ENCODE peak calls at places on chromosome 21, in eight cellular contexts. One of them, this sample, is unnamed.

GRCh38 chr21:44300262-44300959 is 558 bp downstream of the PFKL start:
- DNase-seq in HCT116: no peak
- DNase-seq in H9: no peak
- DNase-seq in GM23338: peak
- DNase-seq in CD4-positive, alpha-beta T cell: peak
- DNase-seq in HL-60: peak
- DNase-seq in tibial nerve: peak
- DNase-seq in astrocyte: peak
- DNase-seq in this sample: no peak

GRCh38 chr21:46634427-46634826 is 1.0 kb upstream of the PRMT2 start:
- DNase-seq in astrocyte: no peak
- DNase-seq in HL-60: no peak
- DNase-seq in H9: no peak
- DNase-seq in HCT116: no peak
- DNase-seq in GM23338: no peak
- DNase-seq in CD4-positive, alpha-beta T cell: no peak
- DNase-seq in tibial nerve: no peak
- DNase-seq in this sample: no peak

GRCh38 chr21:34073749-34074282 is 438 bp downstream of the MRPS6 start:
- DNase-seq in GM23338: peak
- DNase-seq in tibial nerve: no peak
- DNase-seq in CD4-positive, alpha-beta T cell: peak
- DNase-seq in HL-60: peak
- DNase-seq in HCT116: no peak
- DNase-seq in H9: no peak
- DNase-seq in astrocyte: no peak
- DNase-seq in this sample: no peak

GRCh38 chr21:34821717-34822116 is 152.9 kb downstream of the CLIC6 start:
- DNase-seq in CD4-positive, alpha-beta T cell: no peak
- DNase-seq in HCT116: no peak
- DNase-seq in astrocyte: no peak
- DNase-seq in GM23338: no peak
- DNase-seq in HL-60: no peak
- DNase-seq in tibial nerve: no peak
- DNase-seq in H9: no peak
- DNase-seq in this sample: no peak

GRCh38 chr21:21187579-21187978 is 189.4 kb downstream of the NCAM2 start:
- DNase-seq in astrocyte: no peak
- DNase-seq in tibial nerve: no peak
- DNase-seq in GM23338: no peak
- DNase-seq in CD4-positive, alpha-beta T cell: no peak
- DNase-seq in H9: no peak
- DNase-seq in HL-60: no peak
- DNase-seq in HCT116: no peak
- DNase-seq in this sample: no peak

GRCh38 chr21:14767192-14767852 is 221.2 kb upstream of the SAMSN1 start:
- DNase-seq in astrocyte: no peak
- DNase-seq in GM23338: no peak
- DNase-seq in tibial nerve: no peak
- DNase-seq in H9: no peak
- DNase-seq in CD4-positive, alpha-beta T cell: no peak
- DNase-seq in HL-60: no peak
- DNase-seq in HCT116: no peak
- DNase-seq in this sample: no peak

GRCh38 chr21:15986277-15986676 is 256.5 kb downstream of the USP25 start:
- DNase-seq in GM23338: no peak
- DNase-seq in CD4-positive, alpha-beta T cell: no peak
- DNase-seq in tibial nerve: no peak
- DNase-seq in H9: no peak
- DNase-seq in HL-60: no peak
- DNase-seq in HCT116: no peak
- DNase-seq in astrocyte: peak
- DNase-seq in this sample: no peak

GRCh38 chr21:26188422-26188821 is 17.9 kb upstream of the APP start:
- DNase-seq in GM23338: no peak
- DNase-seq in H9: no peak
- DNase-seq in HL-60: no peak
- DNase-seq in HCT116: no peak
- DNase-seq in CD4-positive, alpha-beta T cell: no peak
- DNase-seq in astrocyte: no peak
- DNase-seq in tibial nerve: no peak
- DNase-seq in this sample: no peak

GRCh38 chr21:39531777-39532333 is 80.1 kb downstream of the SH3BGR start:
- DNase-seq in HL-60: no peak
- DNase-seq in tibial nerve: no peak
- DNase-seq in GM23338: no peak
- DNase-seq in H9: no peak
- DNase-seq in astrocyte: no peak
- DNase-seq in HCT116: peak
- DNase-seq in CD4-positive, alpha-beta T cell: no peak
- DNase-seq in this sample: no peak

GRCh38 chr21:39159342-39160063 is 23.7 kb downstream of the PSMG1 start:
- DNase-seq in H9: no peak
- DNase-seq in HL-60: no peak
- DNase-seq in astrocyte: no peak
- DNase-seq in GM23338: no peak
- DNase-seq in CD4-positive, alpha-beta T cell: no peak
- DNase-seq in HCT116: no peak
- DNase-seq in tibial nerve: no peak
- DNase-seq in this sample: no peak

GRCh38 chr21:40355076-40355475 is 487.8 kb downstream of the PCP4 start:
- DNase-seq in CD4-positive, alpha-beta T cell: no peak
- DNase-seq in H9: no peak
- DNase-seq in GM23338: no peak
- DNase-seq in HL-60: no peak
- DNase-seq in tibial nerve: no peak
- DNase-seq in HCT116: no peak
- DNase-seq in astrocyte: no peak
- DNase-seq in this sample: no peak

GRCh38 chr21:46163375-46163774 is 8.0 kb upstream of the FTCD start:
- DNase-seq in HL-60: no peak
- DNase-seq in tibial nerve: no peak
- DNase-seq in H9: no peak
- DNase-seq in CD4-positive, alpha-beta T cell: no peak
- DNase-seq in astrocyte: no peak
- DNase-seq in HCT116: no peak
- DNase-seq in GM23338: no peak
- DNase-seq in this sample: no peak

GRCh38 chr21:39911286-39911685 is 44.0 kb downstream of the PCP4 start:
- DNase-seq in astrocyte: no peak
- DNase-seq in CD4-positive, alpha-beta T cell: no peak
- DNase-seq in HCT116: no peak
- DNase-seq in H9: no peak
- DNase-seq in HL-60: no peak
- DNase-seq in tibial nerve: no peak
- DNase-seq in GM23338: peak
- DNase-seq in this sample: no peak

GRCh38 chr21:31554511-31555022 is 104.9 kb upstream of the SOD1 start:
- DNase-seq in astrocyte: peak
- DNase-seq in HCT116: peak
- DNase-seq in GM23338: peak
- DNase-seq in CD4-positive, alpha-beta T cell: no peak
- DNase-seq in tibial nerve: no peak
- DNase-seq in H9: peak
- DNase-seq in HL-60: no peak
- DNase-seq in this sample: no peak

GRCh38 chr21:41956926-41957729 is 3.3 kb upstream of the C2CD2 start:
- DNase-seq in tibial nerve: no peak
- DNase-seq in H9: no peak
- DNase-seq in HCT116: no peak
- DNase-seq in HL-60: peak
- DNase-seq in CD4-positive, alpha-beta T cell: no peak
- DNase-seq in astrocyte: peak
- DNase-seq in GM23338: no peak
- DNase-seq in this sample: peak

GRCh38 chr21:33058468-33059318 is 11.2 kb upstream of the OLIG1 start:
- DNase-seq in GM23338: no peak
- DNase-seq in CD4-positive, alpha-beta T cell: no peak
- DNase-seq in HL-60: no peak
- DNase-seq in H9: no peak
- DNase-seq in tibial nerve: no peak
- DNase-seq in HCT116: no peak
- DNase-seq in astrocyte: no peak
- DNase-seq in this sample: peak
- H3K27ac ChIP-seq in GM23338: no peak
- H3K27ac ChIP-seq in CD4-positive, alpha-beta T cell: no peak
- H3K27ac ChIP-seq in HL-60: peak
- H3K27ac ChIP-seq in H9: no peak
- H3K27ac ChIP-seq in tibial nerve: no peak
- H3K27ac ChIP-seq in HCT116: no peak
- H3K27ac ChIP-seq in astrocyte: no peak
- H3K27ac ChIP-seq in this sample: peak

GRCh38 chr21:37757631-37758376 is 158.5 kb downstream of the KCNJ6 start:
- DNase-seq in HL-60: no peak
- DNase-seq in HCT116: no peak
- DNase-seq in astrocyte: no peak
- DNase-seq in tibial nerve: no peak
- DNase-seq in H9: no peak
- DNase-seq in CD4-positive, alpha-beta T cell: no peak
- DNase-seq in GM23338: no peak
- DNase-seq in this sample: no peak

GRCh38 chr21:37762606-37763005 is 153.7 kb downstream of the KCNJ6 start:
- DNase-seq in GM23338: no peak
- DNase-seq in H9: no peak
- DNase-seq in astrocyte: no peak
- DNase-seq in HL-60: no peak
- DNase-seq in HCT116: no peak
- DNase-seq in CD4-positive, alpha-beta T cell: no peak
- DNase-seq in tibial nerve: no peak
- DNase-seq in this sample: no peak

GRCh38 chr21:37759777-37760176 is 156.5 kb downstream of the KCNJ6 start:
- DNase-seq in H9: no peak
- DNase-seq in GM23338: no peak
- DNase-seq in tibial nerve: no peak
- DNase-seq in astrocyte: no peak
- DNase-seq in HL-60: no peak
- DNase-seq in CD4-positive, alpha-beta T cell: no peak
- DNase-seq in HCT116: no peak
- DNase-seq in this sample: no peak

GRCh38 chr21:37763298-37763697 is 153.0 kb downstream of the KCNJ6 start:
- DNase-seq in tibial nerve: no peak
- DNase-seq in HCT116: no peak
- DNase-seq in HL-60: no peak
- DNase-seq in H9: no peak
- DNase-seq in CD4-positive, alpha-beta T cell: no peak
- DNase-seq in astrocyte: no peak
- DNase-seq in GM23338: no peak
- DNase-seq in this sample: no peak

GRCh38 chr21:37758997-37759396 is 157.3 kb downstream of the KCNJ6 start:
- DNase-seq in astrocyte: peak
- DNase-seq in CD4-positive, alpha-beta T cell: no peak
- DNase-seq in GM23338: peak
- DNase-seq in tibial nerve: no peak
- DNase-seq in HCT116: no peak
- DNase-seq in H9: peak
- DNase-seq in HL-60: peak
- DNase-seq in this sample: no peak
- TF ChIP-seq CTCF in astrocyte: peak
- TF ChIP-seq CTCF in CD4-positive, alpha-beta T cell: no peak
- TF ChIP-seq CTCF in GM23338: peak
- TF ChIP-seq CTCF in tibial nerve: no peak
- TF ChIP-seq CTCF in HCT116: peak
- TF ChIP-seq CTCF in H9: peak
- TF ChIP-seq CTCF in HL-60: peak
- TF ChIP-seq CTCF in this sample: no peak

GRCh38 chr21:43193088-43193650 is 24.4 kb downstream of the CRYAA start:
- DNase-seq in tibial nerve: peak
- DNase-seq in HL-60: no peak
- DNase-seq in GM23338: no peak
- DNase-seq in astrocyte: no peak
- DNase-seq in H9: peak
- DNase-seq in CD4-positive, alpha-beta T cell: no peak
- DNase-seq in HCT116: no peak
- DNase-seq in this sample: no peak

GRCh38 chr21:43194303-43195130 is 25.7 kb downstream of the CRYAA start:
- DNase-seq in HL-60: no peak
- DNase-seq in HCT116: no peak
- DNase-seq in astrocyte: no peak
- DNase-seq in H9: peak
- DNase-seq in tibial nerve: peak
- DNase-seq in GM23338: no peak
- DNase-seq in CD4-positive, alpha-beta T cell: no peak
- DNase-seq in this sample: no peak

GRCh38 chr21:43193651-43194302 is 25.0 kb downstream of the CRYAA start:
- DNase-seq in CD4-positive, alpha-beta T cell: no peak
- DNase-seq in HCT116: no peak
- DNase-seq in GM23338: no peak
- DNase-seq in HL-60: no peak
- DNase-seq in tibial nerve: peak
- DNase-seq in astrocyte: peak
- DNase-seq in H9: peak
- DNase-seq in this sample: no peak

GRCh38 chr21:43196789-43197188 is 28.0 kb downstream of the CRYAA start:
- DNase-seq in CD4-positive, alpha-beta T cell: no peak
- DNase-seq in HL-60: no peak
- DNase-seq in GM23338: no peak
- DNase-seq in HCT116: no peak
- DNase-seq in astrocyte: no peak
- DNase-seq in tibial nerve: peak
- DNase-seq in H9: peak
- DNase-seq in this sample: no peak

DNA sequence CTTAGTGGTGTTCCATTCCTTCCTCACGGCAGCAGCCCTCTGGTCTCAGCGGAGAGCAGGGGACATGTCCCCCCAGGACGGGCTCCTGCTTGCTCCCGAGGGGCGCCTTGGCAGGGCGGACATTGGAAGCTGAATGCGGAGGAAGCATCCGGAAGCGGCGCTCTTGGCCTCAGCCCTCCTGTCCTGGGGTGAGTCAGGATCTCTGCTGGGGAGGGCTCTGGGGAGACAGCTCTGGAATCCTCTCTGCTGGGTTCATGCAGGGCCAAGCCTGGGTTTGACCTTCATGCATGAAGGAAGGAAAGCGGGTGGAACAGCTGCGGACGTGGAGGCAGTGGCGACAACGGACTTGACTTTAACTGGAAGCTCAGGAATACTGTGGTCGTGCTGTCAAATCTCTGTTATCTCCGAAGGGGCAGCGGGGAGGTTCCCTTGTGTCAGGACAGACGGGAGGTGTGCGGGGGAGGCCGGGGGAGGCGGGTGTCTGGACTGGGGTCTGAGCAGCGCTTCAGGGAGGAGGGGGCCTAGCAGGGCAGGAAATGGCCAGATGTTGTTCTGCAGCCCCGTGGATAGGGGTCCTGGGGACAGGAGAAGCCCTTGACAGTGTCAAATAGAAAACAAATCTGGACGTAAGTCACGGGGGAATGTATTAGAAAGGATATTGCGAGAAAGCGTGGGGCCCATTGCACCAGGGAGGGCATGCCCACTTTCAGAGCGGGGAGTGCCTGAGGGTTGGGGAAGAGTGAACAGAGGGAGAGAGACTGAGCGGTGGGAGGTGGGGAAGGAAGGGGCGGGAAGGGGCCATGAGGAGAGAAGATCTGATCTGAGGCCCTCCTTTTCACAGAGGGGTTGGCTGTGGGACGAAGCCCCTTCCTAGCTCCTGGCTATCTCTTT is 26.6 kb downstream of the CRYAA start:
- DNase-seq in astrocyte: no peak
- DNase-seq in GM23338: no peak
- DNase-seq in tibial nerve: peak
- DNase-seq in CD4-positive, alpha-beta T cell: no peak
- DNase-seq in HCT116: no peak
- DNase-seq in H9: peak
- DNase-seq in HL-60: no peak
- DNase-seq in this sample: peak
- H3K27ac ChIP-seq in astrocyte: no peak
- H3K27ac ChIP-seq in GM23338: no peak
- H3K27ac ChIP-seq in tibial nerve: no peak
- H3K27ac ChIP-seq in CD4-positive, alpha-beta T cell: no peak
- H3K27ac ChIP-seq in HCT116: no peak
- H3K27ac ChIP-seq in H9: no peak
- H3K27ac ChIP-seq in HL-60: no peak
- H3K27ac ChIP-seq in this sample: no peak

GRCh38 chr21:37220433-37220980 is 46.6 kb downstream of the VPS26C start:
- DNase-seq in HCT116: no peak
- DNase-seq in HL-60: no peak
- DNase-seq in H9: no peak
- DNase-seq in GM23338: peak
- DNase-seq in tibial nerve: peak
- DNase-seq in CD4-positive, alpha-beta T cell: no peak
- DNase-seq in astrocyte: peak
- DNase-seq in this sample: peak
- TF ChIP-seq CTCF in HCT116: no peak
- TF ChIP-seq CTCF in HL-60: no peak
- TF ChIP-seq CTCF in H9: no peak
- TF ChIP-seq CTCF in GM23338: peak
- TF ChIP-seq CTCF in tibial nerve: no peak
- TF ChIP-seq CTCF in CD4-positive, alpha-beta T cell: no peak
- TF ChIP-seq CTCF in astrocyte: no peak
- TF ChIP-seq CTCF in this sample: peak